ENCODE peak calls at places on chromosomes 16 and 17, in four cellular contexts. One of them, this sample, is unnamed. For H3K4me1, the result is how much of the 10 kb centered on the place peaks cover.

GRCh38 chr17:48647103-48647963 is 21.2 kb upstream of the HOXB9 start:
- DNase-seq in H1: peak
- DNase-seq in mesendoderm: peak
- DNase-seq in H9: peak
- DNase-seq in this sample: no peak

GRCh38 chr16:88591577-88592021 is 21.4 kb downstream of the ZC3H18 start:
- DNase-seq in mesendoderm: no peak
- DNase-seq in H1: no peak
- DNase-seq in H9: no peak
- DNase-seq in this sample: no peak

GRCh38 chr17:63841350-63842172 is 924 bp downstream of the SMARCD2 start:
- DNase-seq in H9: no peak
- DNase-seq in H1: no peak
- DNase-seq in mesendoderm: peak
- DNase-seq in this sample: peak

GRCh38 chr17:82803606-82804005 is 36.2 kb downstream of the ZNF750 start:
- DNase-seq in H1: no peak
- DNase-seq in H9: no peak
- DNase-seq in mesendoderm: no peak
- DNase-seq in this sample: no peak

GRCh38 chr16:78437352-78437968 is 338.0 kb downstream of the WWOX start:
- DNase-seq in H9: no peak
- DNase-seq in H1: peak
- DNase-seq in mesendoderm: peak
- DNase-seq in this sample: peak

GRCh38 chr17:17890773-17891759 is 54.3 kb upstream of the SREBF1 start:
- DNase-seq in mesendoderm: peak
- DNase-seq in H1: no peak
- DNase-seq in H9: peak
- DNase-seq in this sample: no peak

GRCh38 chr17:48048321-48049140 is at the start of gene NFE2L1:
- DNase-seq in mesendoderm: peak
- DNase-seq in H9: peak
- DNase-seq in H1: no peak
- DNase-seq in this sample: no peak

GRCh38 chr17:77382966-77383612 is 242.3 kb downstream of the SEC14L1 start:
- DNase-seq in H9: no peak
- DNase-seq in H1: no peak
- DNase-seq in mesendoderm: peak
- DNase-seq in this sample: no peak

GRCh38 chr17:19756551-19756950 is 8.5 kb upstream of the ALDH3A1 start:
- DNase-seq in H9: no peak
- DNase-seq in H1: no peak
- DNase-seq in mesendoderm: no peak
- DNase-seq in this sample: no peak

GRCh38 chr17:70270554-70270953 is 101.2 kb downstream of the KCNJ2 start:
- DNase-seq in mesendoderm: peak
- DNase-seq in H1: no peak
- DNase-seq in H9: no peak
- DNase-seq in this sample: no peak

GRCh38 chr17:78109489-78109761 is 19.1 kb downstream of the TMC6 start:
- DNase-seq in H9: no peak
- DNase-seq in mesendoderm: no peak
- DNase-seq in H1: no peak
- DNase-seq in this sample: no peak

GRCh38 chr17:14942511-14943185 is 322.5 kb downstream of the PMP22 start:
- DNase-seq in H1: no peak
- DNase-seq in H9: no peak
- DNase-seq in mesendoderm: no peak
- DNase-seq in this sample: no peak

GRCh38 chr17:39598635-39599005 is 9.1 kb downstream of the NEUROD2 start:
- DNase-seq in mesendoderm: no peak
- DNase-seq in H9: no peak
- DNase-seq in H1: peak
- DNase-seq in this sample: no peak

GRCh38 chr16:79595261-79595660 is 5.3 kb downstream of the MAF start:
- DNase-seq in H1: no peak
- DNase-seq in H9: no peak
- DNase-seq in mesendoderm: no peak
- DNase-seq in this sample: no peak

GRCh38 chr17:17877548-17878358 is 41.0 kb upstream of the SREBF1 start:
- DNase-seq in H1: no peak
- DNase-seq in H9: peak
- DNase-seq in mesendoderm: peak
- DNase-seq in this sample: peak

GRCh38 chr16:57379579-57379978 is 7.3 kb downstream of the CX3CL1 start:
- DNase-seq in H1: no peak
- DNase-seq in H9: no peak
- DNase-seq in mesendoderm: no peak
- DNase-seq in this sample: no peak

GRCh38 chr16:79601092-79601977 is 798 bp upstream of the MAF start:
- DNase-seq in H1: no peak
- DNase-seq in mesendoderm: peak
- DNase-seq in H9: peak
- DNase-seq in this sample: peak

GRCh38 chr17:21524211-21524591 is 148.0 kb downstream of the KCNJ12 start:
- DNase-seq in mesendoderm: no peak
- DNase-seq in H1: peak
- DNase-seq in H9: no peak
- DNase-seq in this sample: no peak

GRCh38 chr16:72924918-72925630 is 122.9 kb downstream of the ZFHX3 start:
- DNase-seq in H9: no peak
- DNase-seq in mesendoderm: no peak
- DNase-seq in H1: no peak
- DNase-seq in this sample: no peak

GRCh38 chr16:79363035-79363434 is 237.5 kb downstream of the MAF start:
- DNase-seq in mesendoderm: no peak
- DNase-seq in H9: no peak
- DNase-seq in H1: no peak
- DNase-seq in this sample: no peak

GRCh38 chr16:56709686-56710040 is 20.3 kb upstream of the NUP93 start:
- DNase-seq in mesendoderm: no peak
- DNase-seq in H9: no peak
- DNase-seq in H1: no peak
- DNase-seq in this sample: no peak

GRCh38 chr17:31427684-31428083 is 36.2 kb downstream of the RAB11FIP4 start:
- DNase-seq in mesendoderm: no peak
- DNase-seq in H1: no peak
- DNase-seq in H9: no peak
- DNase-seq in this sample: no peak

GRCh38 chr16:89143201-89143741 is 28.3 kb upstream of the CDH15 start:
- DNase-seq in H1: no peak
- DNase-seq in H9: no peak
- DNase-seq in mesendoderm: no peak
- DNase-seq in this sample: no peak

GRCh38 chr17:38702166-38702899 is 2.7 kb upstream of the MLLT6 start:
- DNase-seq in H1: peak
- DNase-seq in H9: peak
- DNase-seq in mesendoderm: peak
- DNase-seq in this sample: peak

GRCh38 chr16:86470964-86471363 is 39.4 kb upstream of the FOXF1 start:
- DNase-seq in H9: no peak
- DNase-seq in mesendoderm: no peak
- DNase-seq in H1: no peak
- DNase-seq in this sample: no peak

GRCh38 chr17:13619462-13619861 is 17.7 kb upstream of the HS3ST3A1 start:
- DNase-seq in mesendoderm: peak
- DNase-seq in H9: peak
- DNase-seq in H1: no peak
- DNase-seq in this sample: no peak

GRCh38 chr17:416293-417206 is 63.9 kb upstream of the RPH3AL start:
- DNase-seq in H1: no peak
- DNase-seq in mesendoderm: peak
- DNase-seq in H9: no peak
- DNase-seq in this sample: no peak

GRCh38 chr17:44826123-44826790 is 3.8 kb downstream of the GJC1 start:
- DNase-seq in H1: no peak
- DNase-seq in mesendoderm: no peak
- DNase-seq in H9: no peak
- DNase-seq in this sample: no peak

GRCh38 chr16:50884066-50884860 is 142.4 kb downstream of the CYLD start:
- DNase-seq in mesendoderm: peak
- DNase-seq in H9: peak
- DNase-seq in H1: peak
- DNase-seq in this sample: no peak

GRCh38 chr17:82613283-82614094 is 34.8 kb downstream of the WDR45B start:
- DNase-seq in H1: no peak
- DNase-seq in H9: peak
- DNase-seq in mesendoderm: peak
- DNase-seq in this sample: no peak

GRCh38 chr16:87764600-87765472 is 950 bp downstream of the KLHDC4 start:
- DNase-seq in mesendoderm: no peak
- DNase-seq in H1: no peak
- DNase-seq in H9: no peak
- DNase-seq in this sample: no peak

GRCh38 chr17:4532860-4533521 is 22.2 kb downstream of the MYBBP1A start:
- DNase-seq in H1: no peak
- DNase-seq in H9: no peak
- DNase-seq in mesendoderm: no peak
- DNase-seq in this sample: no peak

GRCh38 chr17:40021471-40021961 is 6.3 kb downstream of the CSF3 start:
- DNase-seq in H9: no peak
- DNase-seq in mesendoderm: no peak
- DNase-seq in H1: no peak
- DNase-seq in this sample: no peak

GRCh38 chr16:2333772-2334379 is 6.7 kb downstream of the ABCA3 start:
- DNase-seq in H1: no peak
- DNase-seq in H9: no peak
- DNase-seq in mesendoderm: peak
- DNase-seq in this sample: no peak

DNA sequence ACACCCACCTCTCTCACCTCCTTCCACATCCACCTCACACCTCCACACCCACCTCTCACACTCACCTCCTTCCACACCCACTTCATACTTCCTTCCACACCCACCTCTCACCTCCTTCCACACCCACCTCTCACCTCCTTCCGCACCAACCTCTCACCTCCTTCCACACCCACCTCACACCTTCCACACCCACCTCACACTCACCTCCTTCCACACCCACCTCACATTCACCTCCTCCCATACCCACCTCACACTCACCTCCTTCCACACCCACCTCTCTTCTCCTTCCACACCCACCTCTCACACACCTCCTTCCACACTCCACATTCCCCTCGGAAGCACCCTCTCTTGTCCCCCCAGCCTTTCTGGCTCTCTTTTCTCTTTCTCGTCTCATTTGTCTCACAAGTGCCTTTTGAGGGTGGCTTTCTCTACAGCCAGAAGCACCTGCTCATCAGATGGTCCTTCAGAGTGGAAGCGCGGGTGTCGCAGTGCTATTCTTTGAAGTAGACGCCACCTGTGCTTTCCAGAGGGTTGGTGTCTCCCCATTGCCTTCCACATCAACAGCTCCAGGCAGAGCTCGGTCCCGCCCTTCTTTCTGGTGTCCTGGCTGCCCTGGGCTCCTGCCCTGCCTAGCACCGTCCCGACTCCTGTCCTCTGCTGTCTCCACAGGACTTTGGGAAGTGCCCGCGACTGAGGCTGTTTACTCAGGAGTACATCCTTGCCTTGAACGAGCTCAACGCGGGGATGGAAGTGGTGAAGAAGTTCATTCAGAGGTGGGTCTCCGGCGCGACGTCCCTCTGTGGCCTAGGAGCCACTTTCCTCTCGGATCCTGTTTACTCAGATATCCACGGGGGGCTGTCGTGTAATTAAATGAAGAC is 109.4 kb upstream of the PLCG2 start:
- DNase-seq in mesendoderm: no peak
- DNase-seq in H1: no peak
- DNase-seq in H9: no peak
- DNase-seq in this sample: no peak
- H2AK5ac ChIP-seq in mesendoderm: no peak
- H2AK5ac ChIP-seq in H1: no peak
- H2AK5ac ChIP-seq in H9: no peak
- H2AK5ac ChIP-seq in this sample: no peak

GRCh38 chr17:50922107-50922506 is 56.0 kb upstream of the TOB1 start:
- DNase-seq in mesendoderm: no peak
- DNase-seq in H1: no peak
- DNase-seq in H9: no peak
- DNase-seq in this sample: no peak
- H3K23ac ChIP-seq in mesendoderm: no peak
- H3K23ac ChIP-seq in H1: no peak
- H3K23ac ChIP-seq in H9: no peak
- H3K23ac ChIP-seq in this sample: no peak

DNA sequence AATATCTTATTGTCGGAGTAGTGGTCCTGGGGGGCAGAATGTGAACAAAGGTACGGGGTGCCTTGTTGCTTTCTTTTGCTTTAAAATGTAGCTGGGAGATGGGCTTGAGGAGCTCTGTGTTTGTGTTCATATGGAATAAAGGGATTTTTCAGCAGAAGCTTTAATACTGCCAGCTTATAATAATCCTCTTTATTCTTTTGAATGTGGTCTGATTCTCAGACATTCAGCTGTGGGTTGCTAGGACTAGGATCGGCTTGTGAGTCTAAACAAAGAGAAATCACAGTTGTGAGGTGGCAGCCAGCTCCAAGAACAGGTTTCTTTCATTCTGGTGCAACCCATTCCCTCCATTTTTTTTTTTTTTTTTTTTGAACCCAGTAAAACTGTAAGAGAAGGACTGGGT is 7.2 kb downstream of the MRPL58 start:
- DNase-seq in H9: no peak
- DNase-seq in H1: no peak
- DNase-seq in mesendoderm: no peak
- DNase-seq in this sample: no peak
- H3K4me1 ChIP-seq in H9: under half
- H3K4me1 ChIP-seq in H1: under half
- H3K4me1 ChIP-seq in mesendoderm: under half
- H3K4me1 ChIP-seq in this sample: under half

DNA sequence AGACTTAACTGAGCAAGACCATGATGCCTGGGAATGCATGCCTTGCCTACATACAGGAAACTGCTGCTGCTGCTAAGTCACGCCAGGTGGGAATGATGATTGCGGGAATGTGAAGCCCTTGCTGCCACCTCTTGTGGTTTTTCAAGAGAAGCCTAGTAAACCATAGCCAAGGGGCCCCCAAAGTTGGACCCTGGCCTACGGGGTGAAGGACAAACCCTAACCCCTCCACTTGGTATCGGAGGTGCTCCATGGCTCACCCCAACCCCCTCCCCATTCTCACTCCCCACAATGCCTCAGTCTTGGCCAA is 233.9 kb downstream of the ZNF423 start:
- DNase-seq in H9: no peak
- DNase-seq in H1: no peak
- DNase-seq in mesendoderm: no peak
- DNase-seq in this sample: no peak
- H2AK5ac ChIP-seq in H9: no peak
- H2AK5ac ChIP-seq in H1: peak
- H2AK5ac ChIP-seq in mesendoderm: no peak
- H2AK5ac ChIP-seq in this sample: no peak

This sample was measured in neuronal stem cell.